ENCODE peak calls at places on chromosomes 7 and 10, in ten cellular contexts. G, E, V, C, X, P, Z, Q, D and U are unnamed samples.
A peak's percentile ranks its signal among the peaks of the same experiment; 100 is the strongest.

GRCh38 chr7:6725003-6725402 is 18.3 kb upstream of the ZNF12 start:
- DNase-seq in G (no peak), E (no peak), V (no peak), C (no peak), X (no peak), P (no peak), Z (no peak), Q (no peak), D (no peak), U (no peak)

GRCh38 chr10:77836299-77836820 is 90.2 kb downstream of the DLG5 start:
- DNase-seq in G (peak; percentile 10), E (no peak), V (peak; percentile 57), C (peak; percentile 39), X (no peak), P (no peak), Z (no peak), Q (no peak), D (peak; percentile 65), U (no peak)

GRCh38 chr10:47384148-47384921 is at the start of gene ZNF488:
- DNase-seq in G (peak; percentile 72), E (peak; percentile 69), V (peak; percentile 87), C (peak; percentile 78), X (peak; percentile 44), P (peak; percentile 93), Z (peak; percentile 13), Q (peak; percentile 26), D (peak; percentile 69), U (peak; percentile 19)

GRCh38 chr10:52454476-52454875 is 140.4 kb downstream of the DKK1 start:
- DNase-seq in G (no peak), E (no peak), V (no peak), C (no peak), X (no peak), P (no peak), Z (no peak), Q (no peak), D (no peak), U (no peak)

GRCh38 chr10:35632027-35632426 is 10.1 kb downstream of the FZD8 start:
- DNase-seq in G (no peak), E (no peak), V (no peak), C (no peak), X (no peak), P (no peak), Z (no peak), Q (no peak), D (no peak), U (no peak)

GRCh38 chr7:860149-860548 is 16.2 kb upstream of the GET4 start:
- DNase-seq in G (no peak), E (no peak), V (no peak), C (no peak), X (no peak), P (no peak), Z (no peak), Q (no peak), D (no peak), U (no peak)

GRCh38 chr10:91077549-91078017 is 142.9 kb upstream of the PCGF5 start:
- DNase-seq in G (peak; percentile 35), E (peak; percentile 63), V (peak; percentile 92), C (peak; percentile 49), X (no peak), P (no peak), Z (peak; percentile 57), Q (no peak), D (peak; percentile 26), U (no peak)

GRCh38 chr7:138603549-138604324 is 97.4 kb downstream of the SVOPL start:
- DNase-seq in G (no peak), E (no peak), V (no peak), C (no peak), X (no peak), P (no peak), Z (no peak), Q (no peak), D (peak; percentile 10), U (no peak)

GRCh38 chr10:3452234-3452633 is 279.7 kb upstream of the PITRM1 start:
- DNase-seq in G (peak; percentile 98), E (no peak), V (no peak), C (peak; percentile 91), X (no peak), P (peak; percentile 15), Z (no peak), Q (peak; percentile 92), D (peak; percentile 94), U (peak; percentile 94)

GRCh38 chr7:151275813-151276577 is 27.5 kb upstream of the SMARCD3 start:
- DNase-seq in G (no peak), E (no peak), V (no peak), C (no peak), X (no peak), P (no peak), Z (no peak), Q (no peak), D (no peak), U (no peak)

GRCh38 chr7:46126901-46127300 is 205.8 kb upstream of the IGFBP3 start:
- DNase-seq in G (no peak), E (no peak), V (no peak), C (no peak), X (no peak), P (no peak), Z (no peak), Q (no peak), D (no peak), U (no peak)

GRCh38 chr10:102240467-102241036 is 760 bp downstream of the PITX3 start:
- DNase-seq in G (no peak), E (no peak), V (no peak), C (no peak), X (no peak), P (no peak), Z (no peak), Q (no peak), D (no peak), U (no peak)

GRCh38 chr7:36945612-36946400 is 221.5 kb upstream of the AOAH start:
- DNase-seq in G (no peak), E (peak; percentile 54), V (peak; percentile 76), C (no peak), X (no peak), P (no peak), Z (no peak), Q (no peak), D (no peak), U (no peak)

GRCh38 chr10:124348801-124349200 is 69.9 kb downstream of the OAT start:
- DNase-seq in G (no peak), E (no peak), V (no peak), C (no peak), X (no peak), P (no peak), Z (no peak), Q (no peak), D (no peak), U (no peak)

GRCh38 chr7:98641646-98642489 is 24.8 kb downstream of the NPTX2 start:
- DNase-seq in G (no peak), E (no peak), V (no peak), C (peak; percentile 51), X (no peak), P (no peak), Z (no peak), Q (no peak), D (no peak), U (no peak)

GRCh38 chr10:98150544-98150943 is 16.1 kb downstream of the R3HCC1L start:
- DNase-seq in G (peak; percentile 18), E (no peak), V (no peak), C (peak; percentile 35), X (no peak), P (no peak), Z (no peak), Q (no peak), D (peak; percentile 70), U (peak; percentile 41)

GRCh38 chr7:111126987-111127386 is 36.1 kb downstream of the LRRN3 start:
- DNase-seq in G (no peak), E (no peak), V (no peak), C (peak; percentile 61), X (no peak), P (peak; percentile 12), Z (no peak), Q (no peak), D (peak; percentile 66), U (no peak)

GRCh38 chr10:123044391-123044790 is 35.6 kb downstream of the ACADSB start:
- DNase-seq in G (peak; percentile 18), E (no peak), V (no peak), C (peak; percentile 17), X (no peak), P (peak; percentile 27), Z (no peak), Q (no peak), D (peak; percentile 25), U (peak; percentile 5)
- TF ChIP-seq CTCF in G (peak; percentile 18), E (no peak), V (no peak), C (no peak), X (no peak), P (peak; percentile 8), Z (no peak), Q (no peak), D (no peak), U (no peak)

GRCh38 chr7:86598721-86599120 is 45.0 kb upstream of the GRM3 start:
- DNase-seq in G (no peak), E (no peak), V (no peak), C (no peak), X (no peak), P (no peak), Z (no peak), Q (no peak), D (no peak), U (no peak)

GRCh38 chr7:86600506-86601290 is 43.0 kb upstream of the GRM3 start:
- DNase-seq in G (no peak), E (no peak), V (no peak), C (no peak), X (no peak), P (no peak), Z (no peak), Q (no peak), D (no peak), U (no peak)

GRCh38 chr7:86598311-86598710 is 45.4 kb upstream of the GRM3 start:
- DNase-seq in G (no peak), E (no peak), V (no peak), C (no peak), X (no peak), P (no peak), Z (no peak), Q (no peak), D (no peak), U (no peak)
- TF ChIP-seq CTCF in G (no peak), E (no peak), V (no peak), C (no peak), X (no peak), P (no peak), Z (no peak), Q (no peak), D (no peak), U (no peak)

DNA sequence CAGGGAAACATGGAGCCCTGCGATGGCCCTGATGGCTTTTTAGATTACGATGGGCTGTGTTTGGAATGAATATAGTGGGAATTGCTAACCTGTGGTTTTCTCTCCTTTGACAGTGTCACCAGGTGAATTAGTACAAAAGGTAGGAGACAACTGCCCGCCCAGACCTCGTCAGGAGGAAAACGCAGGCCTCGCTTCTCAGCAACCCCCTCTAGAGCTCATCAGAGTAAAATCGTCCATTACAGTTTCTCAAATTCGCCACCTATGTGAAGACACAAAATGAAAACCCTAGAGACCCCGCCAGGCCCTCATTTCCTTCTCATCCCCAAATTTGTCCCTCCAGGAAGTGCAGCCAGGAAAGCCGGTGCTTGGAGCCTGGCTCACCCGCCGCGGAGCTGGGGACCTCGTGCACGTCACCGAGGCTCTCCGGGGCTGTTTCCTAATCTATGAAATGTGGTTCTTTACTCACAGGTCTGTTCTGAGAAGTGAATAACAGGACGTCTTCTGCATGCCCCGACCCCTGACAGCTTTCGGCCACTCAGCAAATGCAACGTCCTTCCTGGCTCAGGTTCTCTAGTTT is 143.7 kb downstream of the VIPR2 start:
- DNase-seq in G (no peak), E (no peak), V (no peak), C (no peak), X (no peak), P (no peak), Z (no peak), Q (no peak), D (no peak), U (no peak)
- TF ChIP-seq CTCF in G (no peak), E (no peak), V (no peak), C (no peak), X (no peak), P (no peak), Z (no peak), Q (no peak), D (no peak), U (no peak)

GRCh38 chr7:118870187-118870586 is 645.7 kb downstream of the ANKRD7 start:
- DNase-seq in G (peak; percentile 23), E (no peak), V (no peak), C (no peak), X (no peak), P (no peak), Z (no peak), Q (no peak), D (no peak), U (no peak)
- TF ChIP-seq CTCF in G (peak; percentile 43), E (no peak), V (no peak), C (no peak), X (no peak), P (no peak), Z (no peak), Q (no peak), D (peak; percentile 9), U (no peak)